ENCODE peak calls at places on chromosomes 2 and 18, in six cellular contexts. K is naive thymus-derived CD4-positive, alpha-beta T cell; O is CD8-positive, alpha-beta memory T cell; G is fibroblast of lung; X is right lobe of liver; I is cardiac muscle cell. F is an unnamed sample.

GRCh38 chr2:240462073-240462703 is 26.7 kb downstream of the GPC1 start:
- DNase-seq in K (peak; percentile 16), I (no peak), X (peak; percentile 46), G (no peak), O (peak; percentile 41), F (no peak)

GRCh38 chr18:22309191-22309590 is 108.5 kb downstream of the CTAGE1 start:
- DNase-seq in O (no peak), G (peak; percentile 88), I (no peak), X (no peak), K (no peak), F (no peak)

GRCh38 chr2:232465061-232465460 is 9.1 kb downstream of the ALPI start:
- DNase-seq in K (no peak), I (no peak), X (peak; percentile 61), O (peak; percentile 25), G (no peak), F (no peak)

GRCh38 chr2:106269591-106270291 is 75.6 kb upstream of the UXS1 start:
- DNase-seq in O (no peak), G (no peak), K (peak; percentile 30), I (peak; percentile 33), X (peak; percentile 97), F (no peak)

GRCh38 chr2:23385748-23386421 is 906 bp downstream of the KLHL29 start:
- DNase-seq in K (no peak), X (no peak), I (peak; percentile 28), G (no peak), O (no peak), F (no peak)

GRCh38 chr2:181142514-181142913 is 162.1 kb downstream of the UBE2E3 start:
- DNase-seq in G (no peak), K (no peak), O (no peak), I (no peak), X (no peak), F (no peak)

GRCh38 chr18:23498877-23499570 is 4.3 kb upstream of the RMC1 start:
- DNase-seq in G (peak; percentile 67), K (peak; percentile 50), X (peak; percentile 74), O (peak; percentile 81), I (peak; percentile 87), F (peak; percentile 45)

GRCh38 chr2:1504311-1504750 is 91.1 kb downstream of the TPO start:
- DNase-seq in X (peak; percentile 32), K (no peak), O (no peak), I (no peak), G (no peak), F (no peak)

GRCh38 chr2:168344706-168345105 is 97.3 kb upstream of the STK39 start:
- DNase-seq in O (no peak), G (no peak), K (no peak), I (no peak), X (no peak), F (no peak)

GRCh38 chr2:133568172-133568571 is at the start of gene NCKAP5:
- DNase-seq in G (peak; percentile 71), K (no peak), X (peak; percentile 59), O (no peak), I (peak; percentile 13), F (no peak)

GRCh38 chr2:207225773-207226172 is 60.0 kb upstream of the KLF7 start:
- DNase-seq in O (no peak), I (no peak), K (no peak), X (no peak), G (no peak), F (no peak)

GRCh38 chr18:28713026-28713425 is 536.1 kb upstream of the CDH2 start:
- DNase-seq in X (no peak), K (no peak), G (no peak), O (no peak), I (no peak), F (no peak)

GRCh38 chr2:47024046-47024445 is 108.4 kb upstream of the MCFD2 start:
- DNase-seq in G (no peak), X (no peak), I (no peak), O (no peak), K (no peak), F (no peak)

GRCh38 chr18:9991021-9992000 is 77.5 kb downstream of the VAPA start:
- DNase-seq in X (no peak), G (no peak), O (no peak), I (no peak), K (no peak), F (no peak)

GRCh38 chr2:12169721-12170120 is 423.3 kb downstream of the LPIN1 start:
- DNase-seq in X (no peak), G (peak; percentile 94), K (no peak), O (no peak), I (peak; percentile 27), F (no peak)

GRCh38 chr2:231123362-231123898 is 1.4 kb downstream of the HTR2B start:
- DNase-seq in X (no peak), I (no peak), G (peak; percentile 52), K (no peak), O (no peak), F (no peak)

GRCh38 chr2:30684026-30684425 is 123.2 kb downstream of the CAPN13 start:
- DNase-seq in O (no peak), K (peak; percentile 4), G (no peak), X (peak; percentile 22), I (no peak), F (no peak)

GRCh38 chr18:51522821-51523220 is 325.3 kb upstream of the MEX3C start:
- DNase-seq in I (no peak), O (no peak), G (no peak), X (no peak), K (no peak), F (no peak)

GRCh38 chr2:176139170-176139611 is 9.7 kb downstream of the HOXD8 start:
- DNase-seq in K (no peak), O (no peak), X (no peak), I (no peak), G (no peak), F (no peak)

GRCh38 chr2:68889021-68889420 is 17.8 kb upstream of the BMP10 start:
- DNase-seq in G (no peak), K (no peak), X (no peak), I (no peak), O (no peak), F (no peak)

GRCh38 chr2:131050896-131051295 is 42.4 kb downstream of the FAM168B start:
- DNase-seq in I (no peak), G (no peak), K (no peak), O (no peak), X (no peak), F (no peak)

GRCh38 chr2:149004836-149005235 is 33.7 kb upstream of the LYPD6B start:
- DNase-seq in K (no peak), O (no peak), G (peak; percentile 86), I (no peak), X (no peak), F (no peak)

GRCh38 chr2:170845343-170845742 is 28.7 kb downstream of the GAD1 start:
- DNase-seq in K (no peak), I (no peak), O (no peak), G (no peak), X (no peak), F (no peak)

GRCh38 chr2:200469708-200470600 is 39.9 kb downstream of the KCTD18 start:
- DNase-seq in O (no peak), K (no peak), G (peak; percentile 63), X (no peak), I (no peak), F (no peak)

GRCh38 chr2:201363857-201364560 is 6.9 kb upstream of the FLACC1 start:
- DNase-seq in K (no peak), O (no peak), X (no peak), I (peak; percentile 61), G (peak; percentile 46), F (peak; percentile 20)

GRCh38 chr18:12645264-12645663 is 12.6 kb downstream of the SPIRE1 start:
- DNase-seq in G (no peak), X (no peak), K (no peak), O (no peak), I (no peak), F (no peak)
- H3K4me3 ChIP-seq in G (no peak overlapping the region), X (no peak overlapping the region), K (no peak overlapping the region), O (no peak overlapping the region), I (no peak overlapping the region), F (no peak overlapping the region)

GRCh38 chr2:3214827-3215404 is 162.7 kb downstream of the EIPR1 start:
- DNase-seq in X (no peak), I (no peak), K (no peak), O (no peak), G (no peak), F (no peak)
- H3K27ac ChIP-seq in X (no peak overlapping the region), I (no peak overlapping the region), K (no peak overlapping the region), O (no peak overlapping the region), G (no peak overlapping the region), F (no peak overlapping the region)

DNA sequence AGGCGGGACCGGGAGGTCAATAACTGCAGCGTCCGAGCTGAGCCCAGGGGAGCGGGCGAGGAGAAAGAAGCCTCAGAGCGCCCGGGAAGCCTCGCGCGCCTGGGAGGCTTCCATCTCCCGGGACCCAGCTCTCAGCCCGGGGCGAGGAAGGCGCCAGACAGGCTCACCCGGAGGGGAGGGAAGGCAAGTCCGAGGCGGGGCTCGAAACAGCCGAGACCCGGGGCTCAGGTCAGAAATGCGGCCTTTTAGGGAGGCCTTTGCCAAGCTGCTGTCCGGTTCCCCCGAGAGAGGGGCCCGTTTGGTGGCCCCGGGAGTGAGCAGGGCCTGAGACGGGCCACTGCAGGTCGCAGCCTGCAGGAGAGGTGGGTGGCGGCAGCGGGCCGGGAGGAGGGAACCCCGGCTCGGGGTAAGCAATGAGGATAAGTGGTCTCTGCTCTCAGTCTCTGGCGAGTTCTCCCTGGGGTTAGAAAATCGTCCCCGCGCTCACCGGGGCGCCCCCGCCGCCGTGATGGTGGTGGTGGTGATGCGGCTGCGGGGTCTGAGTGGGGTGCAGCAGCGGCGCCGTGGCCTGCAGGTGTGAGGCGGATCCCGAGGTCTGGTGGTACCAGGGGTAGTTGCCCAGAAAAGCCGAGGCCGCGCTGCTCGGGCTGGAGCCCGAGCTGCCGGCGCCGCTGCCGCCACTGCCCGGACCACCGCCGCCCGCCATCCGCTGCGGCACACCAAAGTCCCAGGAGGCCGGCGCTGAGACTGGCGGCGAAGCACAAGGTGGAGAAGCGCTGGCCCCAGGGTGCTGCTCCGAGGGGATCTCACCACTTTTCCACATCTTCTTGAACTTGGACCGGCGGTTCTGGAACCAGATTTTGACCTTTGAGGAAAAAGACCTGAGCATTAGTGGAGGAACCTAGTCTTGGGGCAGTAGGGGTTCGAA is 2.4 kb downstream of the DLX2 start:
- DNase-seq in I (no peak), K (no peak), X (no peak), G (no peak), O (no peak), F (no peak)
- H3K27me3 ChIP-seq in I (peaks cover 99% of the 10 kb centered on the region), K (peaks cover 52% of the 10 kb centered on the region), X (peaks cover 91% of the 10 kb centered on the region), G (peaks cover 4% of the 10 kb centered on the region), O (peaks cover 98% of the 10 kb centered on the region), F (peaks cover 78% of the 10 kb centered on the region)

DNA sequence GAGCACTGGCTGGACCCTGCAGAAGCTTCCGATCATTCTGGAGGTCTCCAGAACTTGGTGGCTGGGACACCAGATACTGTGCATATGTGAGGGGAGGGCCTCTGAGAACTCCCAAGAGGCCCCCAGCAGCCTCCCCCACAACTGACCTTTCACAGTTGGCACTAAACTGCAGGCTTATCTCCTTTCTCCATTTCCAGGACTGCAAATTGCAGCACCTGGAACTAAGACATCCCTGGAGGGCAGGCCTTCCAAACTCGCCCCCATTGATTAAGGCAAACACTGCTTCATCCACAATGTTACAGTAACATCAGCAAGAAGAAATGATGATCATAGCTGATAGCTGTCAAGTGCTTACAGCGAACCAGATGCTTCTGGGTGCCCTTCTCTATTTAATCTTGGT is 67.9 kb downstream of the TGOLN2 start:
- DNase-seq in O (no peak), G (no peak), X (no peak), I (no peak), K (no peak), F (no peak)
- H3K4me3 ChIP-seq in O (no peak overlapping the region), G (no peak overlapping the region), X (no peak overlapping the region), I (no peak overlapping the region), K (no peak overlapping the region), F (no peak overlapping the region)

F was measured in iPS DF 6.9.